ENCODE peak calls at places on chromosomes 6 and 20, in eight cellular contexts. V, D, W, Q, Y, U, C and E are unnamed samples.

GRCh38 chr6:45538636-45539035 is 160.9 kb upstream of the SUPT3H start:
- DNase-seq in V (no peak), C (no peak), Y (no peak), D (no peak), U (no peak), W (no peak), Q (no peak), E (no peak)

GRCh38 chr6:43630980-43631619 is 2.0 kb upstream of the GTPBP2 start:
- DNase-seq in Q (no peak), D (no peak), C (no peak), Y (no peak), W (no peak), V (no peak), U (no peak), E (peak)

GRCh38 chr20:37670426-37670825 is 23.4 kb upstream of the CTNNBL1 start:
- DNase-seq in Q (no peak), C (no peak), D (no peak), U (no peak), V (no peak), Y (no peak), W (peak), E (no peak)

GRCh38 chr6:160167547-160168391 is 46.2 kb downstream of the SLC22A1 start:
- DNase-seq in U (no peak), D (no peak), Q (no peak), Y (no peak), V (no peak), C (no peak), W (peak), E (no peak)

GRCh38 chr6:43178150-43178549 is 3.8 kb upstream of the CUL9 start:
- DNase-seq in Y (no peak), U (no peak), D (no peak), C (no peak), Q (no peak), W (no peak), V (no peak), E (no peak)

GRCh38 chr6:140812636-140813035 is 1320.1 kb upstream of the GJE1 start:
- DNase-seq in C (no peak), U (no peak), V (no peak), Q (no peak), D (no peak), Y (no peak), W (no peak), E (no peak)

GRCh38 chr6:56914791-56915658 is 39.9 kb upstream of the BEND6 start:
- DNase-seq in Q (no peak), V (no peak), Y (no peak), C (no peak), D (no peak), W (no peak), U (no peak), E (peak)

GRCh38 chr6:41191569-41191968 is 9.4 kb downstream of the TREML2 start:
- DNase-seq in Y (peak), U (no peak), C (no peak), Q (no peak), V (no peak), W (peak), D (no peak), E (peak)

GRCh38 chr6:12890171-12890790 is 173.7 kb downstream of the PHACTR1 start:
- DNase-seq in C (no peak), Y (peak), U (no peak), V (no peak), W (no peak), D (no peak), Q (no peak), E (peak)

GRCh38 chr20:57211949-57212889 is 54.2 kb downstream of the BMP7 start:
- DNase-seq in V (no peak), U (peak), Y (peak), Q (peak), C (no peak), W (peak), D (no peak), E (no peak)

GRCh38 chr20:36179170-36179945 is 24.8 kb downstream of the EPB41L1 start:
- DNase-seq in Q (no peak), U (no peak), Y (no peak), C (no peak), W (no peak), V (no peak), D (no peak), E (no peak)

GRCh38 chr6:158270389-158271127 is 41.7 kb upstream of the TULP4 start:
- DNase-seq in V (no peak), W (no peak), Y (no peak), C (no peak), Q (no peak), U (no peak), D (no peak), E (no peak)

GRCh38 chr20:49657118-49657901 is 56.4 kb downstream of the B4GALT5 start:
- DNase-seq in C (no peak), V (no peak), W (no peak), Y (no peak), D (no peak), U (no peak), Q (no peak), E (no peak)

GRCh38 chr20:41003143-41003932 is 25.3 kb upstream of the TOP1 start:
- DNase-seq in W (peak), U (peak), C (no peak), Y (peak), V (no peak), Q (peak), D (peak), E (no peak)

DNA sequence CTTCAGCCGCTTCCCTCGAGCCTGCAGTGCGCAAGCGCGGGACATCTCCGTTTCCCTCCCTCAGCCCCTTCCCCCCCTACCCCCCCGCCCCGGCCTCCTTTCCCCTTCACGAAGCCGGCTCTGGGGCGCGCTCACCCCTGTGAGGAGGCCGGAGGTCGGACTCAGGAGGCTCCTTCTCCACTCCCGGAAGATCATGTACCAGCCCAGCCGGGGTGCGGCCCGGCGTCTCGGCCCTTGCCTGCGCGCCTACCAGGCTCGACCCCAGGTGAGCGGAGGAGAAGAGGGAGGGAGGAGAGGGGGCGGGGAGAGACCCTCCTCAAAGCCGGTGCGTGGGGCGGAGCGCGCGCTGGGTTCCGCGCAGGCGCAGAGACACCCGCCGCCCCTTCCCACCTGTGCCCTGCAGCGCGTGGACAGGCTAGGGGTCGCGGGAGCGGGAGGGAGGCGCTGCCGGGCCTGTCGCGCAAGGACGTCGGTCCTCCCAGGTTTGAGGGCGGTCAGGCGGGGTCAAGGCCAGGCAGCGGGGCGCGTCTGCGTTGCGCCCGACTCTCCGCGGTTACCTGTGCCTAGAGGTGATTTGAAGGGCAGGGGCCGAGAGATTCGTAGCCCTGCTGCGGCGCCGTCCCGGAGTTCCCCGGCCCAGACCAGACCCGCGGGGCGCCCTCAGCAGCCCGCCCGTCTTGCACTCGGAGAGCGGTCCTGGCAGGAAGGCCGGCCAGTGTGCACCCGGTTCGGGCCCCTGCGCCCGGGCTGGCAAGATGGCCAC is at the start of gene C6orf136:
- DNase-seq in C (no peak), Q (peak), Y (peak), W (peak), U (peak), D (peak), V (peak), E (peak)
- TF ChIP-seq POLR2A in C (no peak), Q (no peak), Y (peak), W (peak), U (peak), D (peak), V (no peak), E (peak)

DNA sequence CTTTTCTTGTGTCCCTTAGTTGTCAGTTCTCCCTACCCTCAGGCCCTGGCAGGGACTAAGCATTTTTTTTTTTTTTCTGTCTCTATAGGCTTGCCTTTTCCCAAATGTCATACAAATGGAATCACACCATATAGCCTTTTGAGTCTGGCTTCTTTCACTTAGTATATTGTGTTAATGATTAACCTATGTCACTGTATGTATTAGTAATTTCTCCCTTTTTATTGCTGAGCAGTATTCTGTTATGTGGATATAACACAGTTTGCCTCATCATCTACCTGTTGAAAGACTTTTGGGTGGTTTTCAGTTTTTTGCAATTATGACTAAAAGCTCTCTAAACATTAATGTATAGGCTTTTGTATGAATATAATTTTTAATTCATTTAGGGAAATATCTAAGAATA is 16.0 kb upstream of the FBXO30 start:
- DNase-seq in D (no peak), C (no peak), W (no peak), Q (no peak), U (no peak), Y (no peak), V (no peak), E (no peak)
- TF ChIP-seq POLR2A in D (no peak), C (no peak), W (no peak), Q (no peak), U (no peak), Y (no peak), V (no peak), E (no peak)

DNA sequence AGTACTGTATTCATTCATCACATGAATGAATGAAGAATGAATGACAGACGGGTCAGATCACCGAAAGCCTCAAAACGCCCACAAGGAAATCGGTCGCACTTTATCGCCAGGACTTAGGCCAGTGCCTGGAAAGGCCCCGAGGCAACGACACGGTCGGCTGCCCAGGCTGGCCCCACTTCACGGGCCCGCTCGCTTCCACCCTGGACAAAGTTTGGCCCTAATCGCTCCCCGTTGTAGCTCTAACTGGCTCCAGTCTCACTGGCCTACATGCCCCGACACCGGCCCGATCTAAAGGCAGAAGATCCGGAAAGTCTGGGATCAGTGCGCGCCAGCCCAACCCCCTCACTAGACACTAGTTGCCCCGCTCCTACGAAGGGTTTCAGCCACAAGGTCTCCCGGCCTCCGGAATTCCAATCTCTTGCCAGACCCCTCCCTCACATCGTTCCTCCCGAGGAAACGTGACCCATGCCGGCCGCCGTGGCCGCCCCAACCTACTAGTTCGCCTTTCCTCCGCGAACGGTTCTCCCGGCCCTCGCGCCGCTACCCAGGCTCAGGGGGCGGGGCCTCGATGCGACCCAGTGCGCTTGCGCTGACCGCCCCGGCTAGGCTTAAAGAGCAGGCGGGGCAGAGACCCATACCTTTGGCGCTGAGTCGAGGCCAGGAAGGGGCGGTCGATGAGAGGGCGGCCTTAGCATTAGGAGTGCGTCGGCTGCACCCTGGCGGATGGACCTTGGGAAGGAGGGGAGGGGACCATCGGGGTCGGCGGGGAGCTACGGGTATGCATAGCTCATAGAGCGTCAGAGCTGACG is at the start of the genes GSS and MYH7B:
- DNase-seq in Q (peak), C (peak), V (peak), W (peak), D (peak), U (peak), Y (peak), E (peak)
- TF ChIP-seq POLR2A in Q (peak), C (peak), V (peak), W (peak), D (peak), U (peak), Y (peak), E (peak)

GRCh38 chr20:23050847-23051627 is 1.6 kb upstream of the THBD start:
- DNase-seq in Y (peak), V (peak), U (peak), Q (peak), W (peak), D (peak), C (no peak), E (peak)
- TF ChIP-seq POLR2A in Y (no peak), V (no peak), U (no peak), Q (no peak), W (no peak), D (peak), C (no peak), E (peak)

DNA sequence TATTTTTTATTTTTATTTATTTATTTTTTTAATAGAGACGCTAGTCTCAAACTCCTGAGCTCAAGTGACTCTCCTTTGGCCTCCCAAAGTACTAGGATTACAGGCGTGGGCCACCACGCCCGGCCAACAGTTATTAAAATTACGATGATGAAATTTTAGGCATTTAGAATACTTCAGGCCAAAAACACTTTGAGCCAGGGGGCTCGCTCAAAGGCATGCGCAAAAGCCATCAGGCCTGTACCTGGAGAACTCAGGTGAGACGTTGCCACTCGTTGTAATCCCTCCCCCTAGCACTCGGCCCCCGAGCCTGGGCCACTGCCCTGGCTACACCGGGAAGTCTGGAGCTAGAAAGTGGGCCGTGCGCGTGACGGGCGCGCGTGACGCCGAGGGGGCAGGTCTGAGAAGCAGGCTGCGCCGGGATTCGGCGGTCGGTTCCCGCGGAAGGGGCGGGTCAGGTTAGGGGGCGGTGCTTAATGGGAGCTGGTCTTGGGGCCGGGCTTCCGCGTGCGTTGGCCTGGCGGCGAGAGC is 337 bp upstream of the CBFA2T2 start:
- DNase-seq in D (peak), Y (peak), V (peak), U (peak), Q (peak), W (peak), C (peak), E (peak)
- TF ChIP-seq POLR2A in D (peak), Y (peak), V (peak), U (peak), Q (peak), W (peak), C (peak), E (peak)

GRCh38 chr6:81996414-81996813 is 243.9 kb upstream of the TENT5A start:
- DNase-seq in Y (no peak), C (no peak), D (no peak), U (no peak), W (no peak), V (no peak), Q (no peak), E (peak)
- TF ChIP-seq POLR2A in Y (no peak), C (no peak), D (no peak), U (no peak), W (no peak), V (no peak), Q (no peak), E (no peak)

GRCh38 chr6:47477497-47478232 is at the start of gene CD2AP:
- DNase-seq in V (peak), Y (peak), C (no peak), D (peak), U (peak), W (peak), Q (peak), E (peak)
- TF ChIP-seq POLR2A in V (peak), Y (peak), C (no peak), D (peak), U (peak), W (peak), Q (no peak), E (peak)

GRCh38 chr20:31717478-31717946 is 5.2 kb downstream of the BCL2L1 start:
- DNase-seq in D (no peak), Y (no peak), U (no peak), W (no peak), Q (no peak), C (no peak), V (no peak), E (no peak)

GRCh38 chr20:31719644-31720485 is 2.8 kb downstream of the BCL2L1 start:
- DNase-seq in U (peak), C (no peak), Y (peak), Q (peak), W (peak), D (no peak), V (no peak), E (peak)

GRCh38 chr20:31720486-31721407 is 1.9 kb downstream of the BCL2L1 start:
- DNase-seq in U (no peak), Q (peak), D (no peak), C (no peak), Y (no peak), V (no peak), W (peak), E (peak)

GRCh38 chr20:31716818-31717477 is 5.7 kb downstream of the BCL2L1 start:
- DNase-seq in C (no peak), Y (no peak), V (no peak), Q (no peak), W (no peak), D (no peak), U (no peak), E (no peak)

GRCh38 chr20:31718952-31719643 is 3.6 kb downstream of the BCL2L1 start:
- DNase-seq in Q (peak), U (no peak), D (no peak), C (no peak), Y (no peak), V (no peak), W (peak), E (peak)
- TF ChIP-seq POLR2A in Q (no peak), U (no peak), D (peak), C (no peak), Y (no peak), V (no peak), W (peak), E (peak)

DNA sequence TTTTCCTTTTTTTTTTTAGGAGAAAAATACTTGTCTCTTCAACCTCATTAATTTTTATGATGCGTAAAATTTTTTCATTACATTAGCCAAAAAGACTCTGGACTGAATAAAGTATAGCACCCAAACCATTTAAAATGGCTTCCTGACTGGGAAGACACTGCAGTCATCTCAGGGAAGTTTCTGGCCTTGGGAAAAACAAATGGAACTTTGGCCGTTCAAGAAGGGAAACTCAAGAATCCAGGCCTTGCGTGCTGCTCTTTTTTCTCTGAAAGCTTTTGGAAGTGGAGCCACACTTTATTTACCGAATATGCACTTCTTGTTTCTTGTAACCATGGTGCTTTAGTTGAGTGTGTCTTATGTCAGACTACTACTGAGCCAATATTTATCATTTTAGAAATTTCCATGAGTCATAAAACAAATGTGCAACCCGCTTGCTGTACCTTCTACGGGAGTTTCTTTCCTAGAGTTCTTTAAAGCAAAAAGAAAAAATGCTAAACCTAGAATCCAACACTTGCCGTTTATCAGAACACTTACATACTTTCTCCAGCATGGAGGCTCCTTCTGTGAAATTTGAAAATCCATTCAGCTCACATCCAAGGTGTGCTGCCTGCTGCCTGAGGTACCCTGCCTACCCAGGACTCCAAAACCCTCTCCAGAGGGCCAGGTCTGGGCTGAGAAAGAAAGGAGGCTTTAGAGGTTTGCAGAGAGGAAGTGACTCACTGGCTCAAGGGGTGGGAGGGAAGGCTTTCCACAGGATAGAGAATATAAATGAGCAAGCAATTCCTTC is 11.5 kb upstream of the DSTN start:
- DNase-seq in W (peak), Q (peak), C (no peak), U (peak), Y (peak), V (no peak), D (no peak), E (no peak)
- TF ChIP-seq POLR2A in W (no peak), Q (no peak), C (no peak), U (peak), Y (peak), V (no peak), D (peak), E (peak)